ENCODE peak calls at places on chromosomes 4 and X, in nine cellular contexts. One of them, this sample, is unnamed.

GRCh38 chr4:108141213-108142045 is 27.3 kb downstream of the LEF1 start:
- DNase-seq in fibroblast of mammary gland: peak; percentile 36
- DNase-seq in mammary epithelial cell: no peak
- DNase-seq in choroid plexus epithelial cell: no peak
- DNase-seq in upper lobe of right lung: no peak
- DNase-seq in PC-9: no peak
- DNase-seq in SK-N-SH: no peak
- DNase-seq in fibroblast of pulmonary artery: no peak
- DNase-seq in adrenal gland: no peak
- DNase-seq in this sample: no peak

GRCh38 chrX:53682885-53683555 is 3.5 kb downstream of the HUWE1 start:
- DNase-seq in fibroblast of mammary gland: peak; percentile 56
- DNase-seq in mammary epithelial cell: peak; percentile 56
- DNase-seq in choroid plexus epithelial cell: peak; percentile 71
- DNase-seq in upper lobe of right lung: no peak
- DNase-seq in PC-9: peak; percentile 41
- DNase-seq in SK-N-SH: peak; percentile 47
- DNase-seq in fibroblast of pulmonary artery: peak; percentile 62
- DNase-seq in adrenal gland: peak; percentile 51
- DNase-seq in this sample: peak; percentile 49

GRCh38 chr4:177573487-177573886 is 131.2 kb upstream of the AGA start:
- DNase-seq in fibroblast of mammary gland: peak; percentile 96
- DNase-seq in mammary epithelial cell: peak; percentile 88
- DNase-seq in choroid plexus epithelial cell: peak; percentile 77
- DNase-seq in upper lobe of right lung: no peak
- DNase-seq in PC-9: no peak
- DNase-seq in SK-N-SH: no peak
- DNase-seq in fibroblast of pulmonary artery: peak; percentile 70
- DNase-seq in adrenal gland: no peak
- DNase-seq in this sample: peak; percentile 91

GRCh38 chr4:40254961-40255721 is 58.3 kb downstream of the RHOH start:
- DNase-seq in fibroblast of mammary gland: peak; percentile 87
- DNase-seq in mammary epithelial cell: peak; percentile 73
- DNase-seq in choroid plexus epithelial cell: peak; percentile 70
- DNase-seq in upper lobe of right lung: no peak
- DNase-seq in PC-9: peak; percentile 8
- DNase-seq in SK-N-SH: no peak
- DNase-seq in fibroblast of pulmonary artery: peak; percentile 42
- DNase-seq in adrenal gland: no peak
- DNase-seq in this sample: peak; percentile 83

GRCh38 chr4:51942108-51942832 is 77.9 kb downstream of the LRRC66 start:
- DNase-seq in fibroblast of mammary gland: peak; percentile 4
- DNase-seq in mammary epithelial cell: no peak
- DNase-seq in choroid plexus epithelial cell: no peak
- DNase-seq in upper lobe of right lung: no peak
- DNase-seq in PC-9: peak; percentile 43
- DNase-seq in SK-N-SH: no peak
- DNase-seq in fibroblast of pulmonary artery: no peak
- DNase-seq in adrenal gland: no peak
- DNase-seq in this sample: no peak

GRCh38 chr4:159451006-159451405 is 348.1 kb downstream of the RAPGEF2 start:
- DNase-seq in fibroblast of mammary gland: peak; percentile 14
- DNase-seq in mammary epithelial cell: peak; percentile 57
- DNase-seq in choroid plexus epithelial cell: no peak
- DNase-seq in upper lobe of right lung: no peak
- DNase-seq in PC-9: no peak
- DNase-seq in SK-N-SH: no peak
- DNase-seq in fibroblast of pulmonary artery: no peak
- DNase-seq in adrenal gland: no peak
- DNase-seq in this sample: peak; percentile 61

GRCh38 chr4:153497988-153498967 is 32.1 kb downstream of the TMEM131L start:
- DNase-seq in fibroblast of mammary gland: peak; percentile 73
- DNase-seq in mammary epithelial cell: no peak
- DNase-seq in choroid plexus epithelial cell: peak; percentile 65
- DNase-seq in upper lobe of right lung: no peak
- DNase-seq in PC-9: no peak
- DNase-seq in SK-N-SH: no peak
- DNase-seq in fibroblast of pulmonary artery: peak; percentile 85
- DNase-seq in adrenal gland: no peak
- DNase-seq in this sample: no peak

GRCh38 chr4:67934628-67935027 is 28.7 kb downstream of the TMPRSS11A start:
- DNase-seq in fibroblast of mammary gland: no peak
- DNase-seq in mammary epithelial cell: peak; percentile 51
- DNase-seq in choroid plexus epithelial cell: no peak
- DNase-seq in upper lobe of right lung: no peak
- DNase-seq in PC-9: no peak
- DNase-seq in SK-N-SH: no peak
- DNase-seq in fibroblast of pulmonary artery: no peak
- DNase-seq in adrenal gland: no peak
- DNase-seq in this sample: peak; percentile 63

GRCh38 chr4:150814873-150815272 is 200.2 kb downstream of the LRBA start:
- DNase-seq in fibroblast of mammary gland: no peak
- DNase-seq in mammary epithelial cell: no peak
- DNase-seq in choroid plexus epithelial cell: peak; percentile 21
- DNase-seq in upper lobe of right lung: no peak
- DNase-seq in PC-9: no peak
- DNase-seq in SK-N-SH: no peak
- DNase-seq in fibroblast of pulmonary artery: no peak
- DNase-seq in adrenal gland: no peak
- DNase-seq in this sample: no peak

GRCh38 chrX:123833387-123833786 is 26.5 kb upstream of the XIAP start:
- DNase-seq in fibroblast of mammary gland: peak; percentile 53
- DNase-seq in mammary epithelial cell: peak; percentile 42
- DNase-seq in choroid plexus epithelial cell: peak; percentile 62
- DNase-seq in upper lobe of right lung: no peak
- DNase-seq in PC-9: peak; percentile 68
- DNase-seq in SK-N-SH: peak; percentile 72
- DNase-seq in fibroblast of pulmonary artery: peak; percentile 58
- DNase-seq in adrenal gland: peak; percentile 44
- DNase-seq in this sample: peak; percentile 64

GRCh38 chr4:138741366-138741765 is 274.2 kb upstream of the NOCT start:
- DNase-seq in fibroblast of mammary gland: no peak
- DNase-seq in mammary epithelial cell: no peak
- DNase-seq in choroid plexus epithelial cell: no peak
- DNase-seq in upper lobe of right lung: no peak
- DNase-seq in PC-9: no peak
- DNase-seq in SK-N-SH: no peak
- DNase-seq in fibroblast of pulmonary artery: no peak
- DNase-seq in adrenal gland: no peak
- DNase-seq in this sample: no peak

GRCh38 chrX:66728818-66729271 is 90.0 kb upstream of the EDA2R start:
- DNase-seq in fibroblast of mammary gland: peak; percentile 78
- DNase-seq in mammary epithelial cell: peak; percentile 55
- DNase-seq in choroid plexus epithelial cell: peak; percentile 76
- DNase-seq in upper lobe of right lung: peak; percentile 66
- DNase-seq in PC-9: peak; percentile 8
- DNase-seq in SK-N-SH: peak; percentile 35
- DNase-seq in fibroblast of pulmonary artery: peak; percentile 76
- DNase-seq in adrenal gland: peak; percentile 68
- DNase-seq in this sample: peak; percentile 67

GRCh38 chr4:106264331-106264728 is 51.7 kb downstream of the TBCK start:
- DNase-seq in fibroblast of mammary gland: no peak
- DNase-seq in mammary epithelial cell: no peak
- DNase-seq in choroid plexus epithelial cell: no peak
- DNase-seq in upper lobe of right lung: no peak
- DNase-seq in PC-9: no peak
- DNase-seq in SK-N-SH: no peak
- DNase-seq in fibroblast of pulmonary artery: no peak
- DNase-seq in adrenal gland: peak; percentile 13
- DNase-seq in this sample: peak; percentile 58

GRCh38 chrX:12973561-12974216 is 1.2 kb upstream of the TMSB4X start:
- DNase-seq in fibroblast of mammary gland: no peak
- DNase-seq in mammary epithelial cell: no peak
- DNase-seq in choroid plexus epithelial cell: no peak
- DNase-seq in upper lobe of right lung: peak; percentile 64
- DNase-seq in PC-9: no peak
- DNase-seq in SK-N-SH: no peak
- DNase-seq in fibroblast of pulmonary artery: no peak
- DNase-seq in adrenal gland: no peak
- DNase-seq in this sample: no peak

GRCh38 chr4:24236532-24236931 is 346.7 kb upstream of the PPARGC1A start:
- DNase-seq in fibroblast of mammary gland: peak; percentile 26
- DNase-seq in mammary epithelial cell: no peak
- DNase-seq in choroid plexus epithelial cell: no peak
- DNase-seq in upper lobe of right lung: no peak
- DNase-seq in PC-9: no peak
- DNase-seq in SK-N-SH: no peak
- DNase-seq in fibroblast of pulmonary artery: no peak
- DNase-seq in adrenal gland: no peak
- DNase-seq in this sample: peak; percentile 33

GRCh38 chrX:100410901-100411801 is 1.1 kb upstream of the PCDH19 start:
- DNase-seq in fibroblast of mammary gland: no peak
- DNase-seq in mammary epithelial cell: no peak
- DNase-seq in choroid plexus epithelial cell: no peak
- DNase-seq in upper lobe of right lung: no peak
- DNase-seq in PC-9: no peak
- DNase-seq in SK-N-SH: peak; percentile 33
- DNase-seq in fibroblast of pulmonary artery: no peak
- DNase-seq in adrenal gland: no peak
- DNase-seq in this sample: peak; percentile 4

GRCh38 chrX:56800307-56800706 is 71.3 kb downstream of the NBDY start:
- DNase-seq in fibroblast of mammary gland: no peak
- DNase-seq in mammary epithelial cell: no peak
- DNase-seq in choroid plexus epithelial cell: no peak
- DNase-seq in upper lobe of right lung: no peak
- DNase-seq in PC-9: no peak
- DNase-seq in SK-N-SH: no peak
- DNase-seq in fibroblast of pulmonary artery: no peak
- DNase-seq in adrenal gland: no peak
- DNase-seq in this sample: no peak

GRCh38 chrX:56803849-56804681 is 75.0 kb downstream of the NBDY start:
- DNase-seq in fibroblast of mammary gland: no peak
- DNase-seq in mammary epithelial cell: no peak
- DNase-seq in choroid plexus epithelial cell: no peak
- DNase-seq in upper lobe of right lung: no peak
- DNase-seq in PC-9: no peak
- DNase-seq in SK-N-SH: no peak
- DNase-seq in fibroblast of pulmonary artery: no peak
- DNase-seq in adrenal gland: no peak
- DNase-seq in this sample: peak; percentile 36

GRCh38 chrX:56802921-56803848 is 74.1 kb downstream of the NBDY start:
- DNase-seq in fibroblast of mammary gland: peak; percentile 83
- DNase-seq in mammary epithelial cell: peak; percentile 67
- DNase-seq in choroid plexus epithelial cell: peak; percentile 65
- DNase-seq in upper lobe of right lung: no peak
- DNase-seq in PC-9: no peak
- DNase-seq in SK-N-SH: peak; percentile 47
- DNase-seq in fibroblast of pulmonary artery: peak; percentile 75
- DNase-seq in adrenal gland: peak; percentile 65
- DNase-seq in this sample: peak; percentile 70

GRCh38 chrX:56800801-56801200 is 71.8 kb downstream of the NBDY start:
- DNase-seq in fibroblast of mammary gland: no peak
- DNase-seq in mammary epithelial cell: no peak
- DNase-seq in choroid plexus epithelial cell: no peak
- DNase-seq in upper lobe of right lung: no peak
- DNase-seq in PC-9: no peak
- DNase-seq in SK-N-SH: peak; percentile 5
- DNase-seq in fibroblast of pulmonary artery: peak; percentile 14
- DNase-seq in adrenal gland: no peak
- DNase-seq in this sample: no peak

DNA sequence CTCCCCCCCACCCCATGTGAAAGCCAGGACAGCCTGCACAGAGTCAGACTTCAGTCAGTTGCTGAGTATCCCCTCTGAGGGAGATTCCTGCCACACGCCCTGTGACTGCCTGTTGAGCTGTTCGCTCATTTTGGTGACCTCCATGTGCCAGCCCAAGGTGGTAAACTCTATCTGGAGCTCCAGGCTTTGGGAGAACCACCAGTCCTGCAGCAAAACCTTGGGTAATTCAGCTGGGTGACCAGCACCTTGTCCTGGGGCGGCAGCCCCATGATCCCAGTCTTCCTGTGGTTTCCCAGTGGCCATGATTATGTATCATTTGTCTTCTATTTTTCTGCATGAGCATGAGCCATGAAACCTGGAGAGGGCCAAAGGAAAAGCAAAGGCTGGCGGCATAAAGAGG is 73.4 kb downstream of the NBDY start:
- DNase-seq in fibroblast of mammary gland: no peak
- DNase-seq in mammary epithelial cell: no peak
- DNase-seq in choroid plexus epithelial cell: no peak
- DNase-seq in upper lobe of right lung: no peak
- DNase-seq in PC-9: no peak
- DNase-seq in SK-N-SH: no peak
- DNase-seq in fibroblast of pulmonary artery: no peak
- DNase-seq in adrenal gland: no peak
- DNase-seq in this sample: no peak
- H3K4me3 ChIP-seq in fibroblast of mammary gland: no peak overlapping the region
- H3K4me3 ChIP-seq in mammary epithelial cell: no peak overlapping the region
- H3K4me3 ChIP-seq in choroid plexus epithelial cell: no peak overlapping the region
- H3K4me3 ChIP-seq in upper lobe of right lung: no peak overlapping the region
- H3K4me3 ChIP-seq in PC-9: no peak overlapping the region
- H3K4me3 ChIP-seq in SK-N-SH: no peak overlapping the region
- H3K4me3 ChIP-seq in fibroblast of pulmonary artery: no peak overlapping the region
- H3K4me3 ChIP-seq in adrenal gland: no peak overlapping the region
- H3K4me3 ChIP-seq in this sample: no peak overlapping the region

DNA sequence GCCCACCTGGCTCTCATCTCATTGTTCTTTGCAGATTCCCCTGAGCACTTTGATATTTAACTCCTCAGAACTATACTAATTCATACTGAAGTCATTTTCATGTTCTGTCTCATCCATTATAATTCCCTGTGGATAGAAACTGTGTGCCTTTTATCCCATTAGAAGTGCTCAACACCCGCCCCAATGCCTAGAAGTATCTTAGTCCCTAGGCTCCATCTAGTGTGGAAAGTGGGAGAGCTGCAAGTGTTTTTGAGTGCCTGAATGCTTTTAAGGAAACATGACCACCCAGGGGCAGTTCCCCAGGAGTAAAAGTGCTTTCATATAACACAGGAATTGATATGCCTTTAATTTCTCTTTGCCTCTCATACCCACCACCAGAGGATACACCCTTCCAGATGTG is 117.0 kb downstream of the CHRDL1 start:
- DNase-seq in fibroblast of mammary gland: no peak
- DNase-seq in mammary epithelial cell: no peak
- DNase-seq in choroid plexus epithelial cell: no peak
- DNase-seq in upper lobe of right lung: no peak
- DNase-seq in PC-9: no peak
- DNase-seq in SK-N-SH: no peak
- DNase-seq in fibroblast of pulmonary artery: no peak
- DNase-seq in adrenal gland: no peak
- DNase-seq in this sample: no peak
- TF ChIP-seq CTCF in fibroblast of mammary gland: no peak
- TF ChIP-seq CTCF in mammary epithelial cell: no peak
- TF ChIP-seq CTCF in choroid plexus epithelial cell: no peak
- TF ChIP-seq CTCF in upper lobe of right lung: no peak
- TF ChIP-seq CTCF in PC-9: no peak
- TF ChIP-seq CTCF in SK-N-SH: no peak
- TF ChIP-seq CTCF in fibroblast of pulmonary artery: no peak
- TF ChIP-seq CTCF in adrenal gland: no peak
- TF ChIP-seq CTCF in this sample: no peak

GRCh38 chrX:131729295-131729694 is 185.4 kb downstream of the OR13H1 start:
- DNase-seq in fibroblast of mammary gland: peak; percentile 86
- DNase-seq in mammary epithelial cell: peak; percentile 76
- DNase-seq in choroid plexus epithelial cell: no peak
- DNase-seq in upper lobe of right lung: no peak
- DNase-seq in PC-9: no peak
- DNase-seq in SK-N-SH: peak; percentile 63
- DNase-seq in fibroblast of pulmonary artery: no peak
- DNase-seq in adrenal gland: no peak
- DNase-seq in this sample: no peak
- H3K4me3 ChIP-seq in fibroblast of mammary gland: peak overlapping the region; percentile 53
- H3K4me3 ChIP-seq in mammary epithelial cell: peak overlapping the region; percentile 49
- H3K4me3 ChIP-seq in choroid plexus epithelial cell: no peak overlapping the region
- H3K4me3 ChIP-seq in upper lobe of right lung: no peak overlapping the region
- H3K4me3 ChIP-seq in PC-9: no peak overlapping the region
- H3K4me3 ChIP-seq in SK-N-SH: peak overlapping the region; percentile 59
- H3K4me3 ChIP-seq in fibroblast of pulmonary artery: no peak overlapping the region
- H3K4me3 ChIP-seq in adrenal gland: no peak overlapping the region
- H3K4me3 ChIP-seq in this sample: no peak overlapping the region

GRCh38 chrX:153884136-153885076 is 1.6 kb downstream of the L1CAM start:
- DNase-seq in fibroblast of mammary gland: no peak
- DNase-seq in mammary epithelial cell: peak; percentile 31
- DNase-seq in choroid plexus epithelial cell: no peak
- DNase-seq in upper lobe of right lung: no peak
- DNase-seq in PC-9: peak; percentile 70
- DNase-seq in SK-N-SH: no peak
- DNase-seq in fibroblast of pulmonary artery: no peak
- DNase-seq in adrenal gland: no peak
- DNase-seq in this sample: peak; percentile 20
- TF ChIP-seq CTCF in fibroblast of mammary gland: no peak
- TF ChIP-seq CTCF in mammary epithelial cell: no peak
- TF ChIP-seq CTCF in choroid plexus epithelial cell: no peak
- TF ChIP-seq CTCF in upper lobe of right lung: no peak
- TF ChIP-seq CTCF in PC-9: peak; percentile 50
- TF ChIP-seq CTCF in SK-N-SH: no peak
- TF ChIP-seq CTCF in fibroblast of pulmonary artery: no peak
- TF ChIP-seq CTCF in adrenal gland: no peak
- TF ChIP-seq CTCF in this sample: peak; percentile 14